ENCODE peak calls at places on chromosomes 2 and 18, in four cellular contexts. One of them, this sample, is unnamed.

GRCh38 chr2:200852605-200853004 is 11.9 kb downstream of the CLK1 start:
- DNase-seq in pulmonary artery endothelial cell: no peak
- DNase-seq in SHP77 treated with DMSO at 0.1 percent for 48 hours: no peak
- DNase-seq in IMR-90: no peak
- DNase-seq in this sample: no peak

GRCh38 chr2:12915792-12916191 is 199.1 kb downstream of the TRIB2 start:
- DNase-seq in SHP77 treated with DMSO at 0.1 percent for 48 hours: no peak
- DNase-seq in pulmonary artery endothelial cell: no peak
- DNase-seq in IMR-90: peak; percentile 31
- DNase-seq in this sample: peak; percentile 53

GRCh38 chr2:140440815-140441214 is 1660.6 kb upstream of the NXPH2 start:
- DNase-seq in pulmonary artery endothelial cell: no peak
- DNase-seq in IMR-90: no peak
- DNase-seq in SHP77 treated with DMSO at 0.1 percent for 48 hours: no peak
- DNase-seq in this sample: no peak

GRCh38 chr2:33673937-33674336 is 74.8 kb upstream of the FAM98A start:
- DNase-seq in SHP77 treated with DMSO at 0.1 percent for 48 hours: no peak
- DNase-seq in pulmonary artery endothelial cell: no peak
- DNase-seq in IMR-90: peak; percentile 25
- DNase-seq in this sample: peak; percentile 15

GRCh38 chr2:57711991-57712390 is 334.6 kb upstream of the VRK2 start:
- DNase-seq in IMR-90: no peak
- DNase-seq in SHP77 treated with DMSO at 0.1 percent for 48 hours: no peak
- DNase-seq in pulmonary artery endothelial cell: no peak
- DNase-seq in this sample: no peak

GRCh38 chr2:54831480-54831879 is 108.0 kb downstream of the EML6 start:
- DNase-seq in pulmonary artery endothelial cell: no peak
- DNase-seq in IMR-90: no peak
- DNase-seq in SHP77 treated with DMSO at 0.1 percent for 48 hours: no peak
- DNase-seq in this sample: no peak

GRCh38 chr2:145807978-145808377 is 1288.1 kb upstream of the ZEB2 start:
- DNase-seq in SHP77 treated with DMSO at 0.1 percent for 48 hours: no peak
- DNase-seq in pulmonary artery endothelial cell: no peak
- DNase-seq in IMR-90: peak; percentile 17
- DNase-seq in this sample: peak; percentile 12

GRCh38 chr2:102261467-102261866 is 49.9 kb upstream of the IL1RL1 start:
- DNase-seq in SHP77 treated with DMSO at 0.1 percent for 48 hours: no peak
- DNase-seq in pulmonary artery endothelial cell: no peak
- DNase-seq in IMR-90: no peak
- DNase-seq in this sample: no peak

GRCh38 chr2:38129987-38130386 is 54.0 kb upstream of the CYP1B1 start:
- DNase-seq in SHP77 treated with DMSO at 0.1 percent for 48 hours: no peak
- DNase-seq in IMR-90: peak; percentile 50
- DNase-seq in pulmonary artery endothelial cell: no peak
- DNase-seq in this sample: no peak

GRCh38 chr2:121287146-121287798 is 2.3 kb upstream of the TFCP2L1 start:
- DNase-seq in IMR-90: no peak
- DNase-seq in pulmonary artery endothelial cell: no peak
- DNase-seq in SHP77 treated with DMSO at 0.1 percent for 48 hours: no peak
- DNase-seq in this sample: no peak

GRCh38 chr2:118266086-118266485 is 177.8 kb downstream of the INSIG2 start:
- DNase-seq in IMR-90: no peak
- DNase-seq in SHP77 treated with DMSO at 0.1 percent for 48 hours: no peak
- DNase-seq in pulmonary artery endothelial cell: no peak
- DNase-seq in this sample: no peak

GRCh38 chr2:178008636-178009289 is 63.8 kb downstream of the PDE11A start:
- DNase-seq in IMR-90: peak; percentile 65
- DNase-seq in pulmonary artery endothelial cell: no peak
- DNase-seq in SHP77 treated with DMSO at 0.1 percent for 48 hours: peak; percentile 56
- DNase-seq in this sample: no peak

GRCh38 chr2:213834331-213834730 is 550.1 kb downstream of the SPAG16 start:
- DNase-seq in SHP77 treated with DMSO at 0.1 percent for 48 hours: no peak
- DNase-seq in IMR-90: peak; percentile 88
- DNase-seq in pulmonary artery endothelial cell: no peak
- DNase-seq in this sample: peak; percentile 80

GRCh38 chr2:124193706-124194105 is 168.6 kb downstream of the CNTNAP5 start:
- DNase-seq in SHP77 treated with DMSO at 0.1 percent for 48 hours: peak; percentile 27
- DNase-seq in pulmonary artery endothelial cell: no peak
- DNase-seq in IMR-90: no peak
- DNase-seq in this sample: no peak

GRCh38 chr2:201574754-201575153 is 68.5 kb downstream of the TMEM237 start:
- DNase-seq in pulmonary artery endothelial cell: no peak
- DNase-seq in SHP77 treated with DMSO at 0.1 percent for 48 hours: no peak
- DNase-seq in IMR-90: no peak
- DNase-seq in this sample: no peak

GRCh38 chr2:69831354-69831905 is 2.0 kb downstream of the GMCL1 start:
- DNase-seq in SHP77 treated with DMSO at 0.1 percent for 48 hours: no peak
- DNase-seq in IMR-90: no peak
- DNase-seq in pulmonary artery endothelial cell: no peak
- DNase-seq in this sample: no peak

GRCh38 chr2:8475349-8476045 is 206.4 kb upstream of the ID2 start:
- DNase-seq in pulmonary artery endothelial cell: no peak
- DNase-seq in IMR-90: no peak
- DNase-seq in SHP77 treated with DMSO at 0.1 percent for 48 hours: peak; percentile 77
- DNase-seq in this sample: no peak

GRCh38 chr2:160390544-160391258 is 102.9 kb downstream of the RBMS1 start:
- DNase-seq in IMR-90: peak; percentile 76
- DNase-seq in pulmonary artery endothelial cell: no peak
- DNase-seq in SHP77 treated with DMSO at 0.1 percent for 48 hours: no peak
- DNase-seq in this sample: no peak

GRCh38 chr2:120499784-120500495 is 154.0 kb downstream of the INHBB start:
- DNase-seq in SHP77 treated with DMSO at 0.1 percent for 48 hours: no peak
- DNase-seq in pulmonary artery endothelial cell: no peak
- DNase-seq in IMR-90: no peak
- DNase-seq in this sample: no peak

GRCh38 chr2:127826047-127826446 is 15.1 kb upstream of the WDR33 start:
- DNase-seq in pulmonary artery endothelial cell: no peak
- DNase-seq in IMR-90: peak; percentile 50
- DNase-seq in SHP77 treated with DMSO at 0.1 percent for 48 hours: no peak
- DNase-seq in this sample: no peak

GRCh38 chr18:44737623-44738022 is 56.9 kb downstream of the SETBP1 start:
- DNase-seq in SHP77 treated with DMSO at 0.1 percent for 48 hours: no peak
- DNase-seq in IMR-90: no peak
- DNase-seq in pulmonary artery endothelial cell: no peak
- DNase-seq in this sample: no peak

GRCh38 chr2:157940024-157940423 is 63.9 kb upstream of the ACVR1 start:
- DNase-seq in IMR-90: no peak
- DNase-seq in pulmonary artery endothelial cell: no peak
- DNase-seq in SHP77 treated with DMSO at 0.1 percent for 48 hours: no peak
- DNase-seq in this sample: no peak